ENCODE peak calls at places on chromosome 17, in seven cellular contexts. H is transverse colon, Q is spleen, K is adrenal gland, D is lower leg skin, R is ovary, P is testis. O is an unnamed sample.

GRCh38 chr17:63434951-63435571 is 11.0 kb downstream of the CYB561 start:
- DNase-seq in H (peak), Q (no peak), K (peak), D (peak), R (no peak), P (peak), O (peak)

GRCh38 chr17:75723201-75723930 is 2.1 kb downstream of the ITGB4 start:
- DNase-seq in H (peak), Q (no peak), K (no peak), D (peak), R (no peak), P (no peak), O (no peak)

GRCh38 chr17:48612854-48613691 is 2.0 kb downstream of the HOXB8 start:
- DNase-seq in H (peak), Q (peak), K (no peak), D (peak), R (no peak), P (no peak), O (peak)

GRCh38 chr17:33120103-33120502 is 128.5 kb downstream of the SPACA3 start:
- DNase-seq in H (no peak), Q (no peak), K (no peak), D (no peak), R (no peak), P (peak), O (no peak)

GRCh38 chr17:63171428-63172205 is 205.6 kb downstream of the TANC2 start:
- DNase-seq in H (no peak), Q (no peak), K (no peak), D (no peak), R (no peak), P (no peak), O (no peak)

GRCh38 chr17:79619636-79620206 is 8.9 kb upstream of the RBFOX3 start:
- DNase-seq in H (peak), Q (peak), K (peak), D (peak), R (no peak), P (peak), O (no peak)

GRCh38 chr17:67992541-67993152 is 3.6 kb downstream of the C17orf58 start:
- DNase-seq in H (no peak), Q (no peak), K (no peak), D (no peak), R (no peak), P (no peak), O (peak)

GRCh38 chr17:47189732-47190621 is 882 bp upstream of the CDC27 start:
- DNase-seq in H (no peak), Q (no peak), K (no peak), D (no peak), R (no peak), P (no peak), O (peak)

GRCh38 chr17:77796201-77796860 is 162.2 kb upstream of the TNRC6C start:
- DNase-seq in H (no peak), Q (peak), K (no peak), D (peak), R (no peak), P (no peak), O (no peak)

GRCh38 chr17:40063034-40063765 is 435 bp downstream of the THRA start:
- DNase-seq in H (peak), Q (peak), K (peak), D (peak), R (peak), P (no peak), O (peak)

GRCh38 chr17:12070561-12070960 is 49.9 kb downstream of the MAP2K4 start:
- DNase-seq in H (no peak), Q (no peak), K (no peak), D (no peak), R (no peak), P (no peak), O (no peak)

GRCh38 chr17:48910370-48910769 is 2.2 kb downstream of the UBE2Z start:
- DNase-seq in H (no peak), Q (no peak), K (no peak), D (no peak), R (no peak), P (no peak), O (no peak)

GRCh38 chr17:82060001-82060380 is 5.6 kb downstream of the DUS1L start:
- DNase-seq in H (no peak), Q (peak), K (no peak), D (no peak), R (no peak), P (no peak), O (no peak)

GRCh38 chr17:12553625-12554024 is 112.1 kb upstream of the MYOCD start:
- DNase-seq in H (no peak), Q (no peak), K (no peak), D (no peak), R (no peak), P (no peak), O (no peak)

GRCh38 chr17:75549246-75550138 is 24.0 kb downstream of the LLGL2 start:
- DNase-seq in H (peak), Q (no peak), K (no peak), D (no peak), R (no peak), P (no peak), O (no peak)

GRCh38 chr17:7146115-7146514 is 31.5 kb upstream of the ASGR2 start:
- DNase-seq in H (no peak), Q (peak), K (no peak), D (no peak), R (no peak), P (no peak), O (no peak)

GRCh38 chr17:82560802-82561428 is 41.4 kb downstream of the FOXK2 start:
- DNase-seq in H (no peak), Q (no peak), K (no peak), D (no peak), R (no peak), P (no peak), O (no peak)

GRCh38 chr17:210402-210801 is 29.0 kb upstream of the DOC2B start:
- DNase-seq in H (no peak), Q (peak), K (no peak), D (no peak), R (no peak), P (no peak), O (no peak)

GRCh38 chr17:69733171-69734014 is 318.9 kb downstream of the MAP2K6 start:
- DNase-seq in H (no peak), Q (no peak), K (no peak), D (peak), R (no peak), P (no peak), O (no peak)

GRCh38 chr17:57234252-57235092 is 21.9 kb upstream of the MSI2 start:
- DNase-seq in H (no peak), Q (no peak), K (no peak), D (no peak), R (no peak), P (no peak), O (no peak)

GRCh38 chr17:17921192-17922082 is 50.8 kb downstream of the TOM1L2 start:
- DNase-seq in H (no peak), Q (no peak), K (no peak), D (peak), R (no peak), P (no peak), O (no peak)

GRCh38 chr17:73536700-73537680 is 107.3 kb downstream of the SDK2 start:
- DNase-seq in H (no peak), Q (no peak), K (no peak), D (no peak), R (no peak), P (peak), O (no peak)

GRCh38 chr17:77193653-77194052 is 52.9 kb downstream of the SEC14L1 start:
- DNase-seq in H (no peak), Q (no peak), K (no peak), D (no peak), R (no peak), P (no peak), O (no peak)

GRCh38 chr17:35811759-35812158 is 2.5 kb downstream of the TAF15 start:
- DNase-seq in H (no peak), Q (no peak), K (no peak), D (no peak), R (no peak), P (no peak), O (no peak)

GRCh38 chr17:14359251-14359939 is 58.5 kb downstream of the HS3ST3B1 start:
- DNase-seq in H (no peak), Q (peak), K (no peak), D (no peak), R (no peak), P (no peak), O (no peak)

GRCh38 chr17:76940738-76941350 is 72.6 kb downstream of the MGAT5B start:
- DNase-seq in H (no peak), Q (no peak), K (no peak), D (no peak), R (no peak), P (no peak), O (peak)

GRCh38 chr17:41446806-41447205 is 6.0 kb upstream of the KRT38 start:
- DNase-seq in H (no peak), Q (no peak), K (no peak), D (no peak), R (no peak), P (no peak), O (no peak)

GRCh38 chr17:50328926-50329325 is 17.0 kb upstream of the XYLT2 start:
- DNase-seq in H (no peak), Q (no peak), K (no peak), D (no peak), R (no peak), P (no peak), O (no peak)

GRCh38 chr17:12605222-12605621 is 60.5 kb upstream of the MYOCD start:
- DNase-seq in H (no peak), Q (no peak), K (no peak), D (no peak), R (no peak), P (no peak), O (no peak)

GRCh38 chr17:38967290-38967738 is at the start of gene FBXO47:
- DNase-seq in H (peak), Q (peak), K (peak), D (peak), R (peak), P (peak), O (peak)

GRCh38 chr17:76076765-76077581 is 2.0 kb upstream of the ZACN start:
- DNase-seq in H (no peak), Q (peak), K (no peak), D (no peak), R (no peak), P (no peak), O (no peak)

GRCh38 chr17:76088041-76088867 is 9.3 kb downstream of the ZACN start:
- DNase-seq in H (no peak), Q (no peak), K (no peak), D (no peak), R (no peak), P (no peak), O (no peak)

GRCh38 chr17:58189436-58190146 is 2.9 kb upstream of the EPX start:
- DNase-seq in H (no peak), Q (no peak), K (peak), D (peak), R (no peak), P (no peak), O (peak)

GRCh38 chr17:19771971-19772630 is 24.0 kb upstream of the ALDH3A1 start:
- DNase-seq in H (no peak), Q (no peak), K (no peak), D (no peak), R (no peak), P (no peak), O (no peak)

GRCh38 chr17:63498621-63499195 is 21.8 kb downstream of the ACE start:
- DNase-seq in H (no peak), Q (no peak), K (no peak), D (no peak), R (no peak), P (no peak), O (no peak)

GRCh38 chr17:20302191-20302917 is 165.0 kb downstream of the LGALS9B start:
- DNase-seq in H (no peak), Q (no peak), K (no peak), D (no peak), R (peak), P (no peak), O (no peak)

GRCh38 chr17:63086483-63087185 is 120.6 kb downstream of the TANC2 start:
- DNase-seq in H (no peak), Q (no peak), K (no peak), D (no peak), R (no peak), P (peak), O (no peak)

GRCh38 chr17:82973456-82974135 is 105.8 kb upstream of the METRNL start:
- DNase-seq in H (no peak), Q (no peak), K (no peak), D (no peak), R (no peak), P (peak), O (no peak)

GRCh38 chr17:46968896-46969295 is 10.2 kb downstream of the RPRML start:
- DNase-seq in H (no peak), Q (no peak), K (no peak), D (no peak), R (no peak), P (no peak), O (no peak)

GRCh38 chr17:19759934-19760530 is 11.9 kb upstream of the ALDH3A1 start:
- DNase-seq in H (no peak), Q (no peak), K (no peak), D (peak), R (no peak), P (no peak), O (no peak)

GRCh38 chr17:60888812-60889709 is 211.4 kb downstream of the BCAS3 start:
- DNase-seq in H (no peak), Q (no peak), K (no peak), D (no peak), R (no peak), P (no peak), O (no peak)
- TF ChIP-seq POLR2A in H (no peak), Q (no peak), K (no peak), D (no peak), R (no peak), P (no peak), O (no peak)

GRCh38 chr17:4177732-4178131 is 34.7 kb downstream of the CYB5D2 start:
- DNase-seq in H (no peak), Q (no peak), K (no peak), D (no peak), R (no peak), P (no peak), O (no peak)

GRCh38 chr17:4178651-4179050 is 35.7 kb downstream of the CYB5D2 start:
- DNase-seq in H (no peak), Q (no peak), K (no peak), D (no peak), R (no peak), P (no peak), O (no peak)

GRCh38 chr17:4182043-4182442 is 39.0 kb downstream of the CYB5D2 start:
- DNase-seq in H (no peak), Q (no peak), K (no peak), D (no peak), R (no peak), P (no peak), O (no peak)

GRCh38 chr17:4179071-4179470 is 36.1 kb downstream of the CYB5D2 start:
- DNase-seq in H (no peak), Q (no peak), K (no peak), D (no peak), R (no peak), P (no peak), O (no peak)

DNA sequence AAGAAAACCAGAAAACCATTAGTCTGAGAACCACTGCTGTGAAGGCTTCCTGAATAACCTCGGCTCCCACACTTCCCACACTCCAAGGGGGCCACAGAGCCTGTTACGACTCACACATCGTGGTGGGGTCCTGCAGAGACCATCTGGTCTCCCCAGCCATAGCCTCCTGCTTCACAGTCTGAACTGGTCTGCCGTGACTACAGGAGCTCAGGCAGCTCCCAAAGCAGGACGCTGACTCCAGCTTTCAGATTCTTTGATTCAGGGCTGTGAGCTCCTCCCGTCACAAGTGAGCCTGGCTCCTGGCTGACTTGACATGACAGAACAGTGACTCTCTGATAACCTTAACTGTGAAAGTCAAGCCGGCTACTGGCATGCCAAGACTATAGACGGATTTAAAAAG is 37.8 kb downstream of the CYB5D2 start:
- DNase-seq in H (no peak), Q (no peak), K (no peak), D (no peak), R (no peak), P (no peak), O (no peak)
- TF ChIP-seq POLR2A in H (no peak), Q (no peak), K (no peak), D (no peak), R (no peak), P (no peak), O (no peak)

DNA sequence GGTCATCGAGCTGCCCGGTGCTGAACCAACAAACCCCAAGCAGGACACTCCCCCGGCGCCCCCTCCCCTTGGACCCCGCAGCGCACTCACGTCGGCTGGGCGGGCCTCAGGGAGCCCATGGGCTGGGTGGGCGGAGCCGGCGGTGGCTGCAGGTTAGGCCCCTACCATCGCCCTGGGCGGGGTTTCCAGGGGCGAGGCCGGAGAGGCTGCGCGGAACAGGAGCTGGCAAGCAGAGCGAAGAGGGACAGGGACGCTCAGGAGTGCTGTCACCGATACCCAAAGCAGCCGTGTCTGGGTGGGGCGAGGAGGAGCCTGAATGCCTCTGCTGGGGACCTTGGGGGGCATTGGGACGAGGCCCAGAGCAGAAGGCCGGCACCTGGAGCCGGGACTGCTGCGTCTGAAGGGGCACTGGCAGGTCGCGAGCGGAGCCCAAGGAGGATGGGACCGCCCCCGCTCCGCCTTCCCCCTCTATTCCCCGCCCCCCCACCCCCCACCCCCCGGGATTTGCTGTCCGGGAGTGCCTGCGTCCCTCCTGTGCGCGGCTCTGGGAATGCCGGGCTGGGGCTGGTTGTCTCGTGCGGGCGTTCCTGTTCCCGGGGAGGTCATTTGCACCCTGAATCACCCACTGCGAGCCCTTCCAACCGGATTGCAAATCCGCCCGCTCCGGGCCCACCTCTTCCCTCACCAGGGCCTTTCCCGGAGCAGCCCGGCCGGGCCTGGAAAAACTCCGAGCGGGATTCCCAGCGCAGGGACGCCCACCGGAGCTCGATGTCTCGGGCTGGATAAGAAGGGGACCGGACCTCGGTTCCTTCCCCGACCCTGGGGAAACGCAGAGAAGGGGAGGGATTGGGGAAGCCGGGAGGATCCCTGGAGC is 902 bp downstream of the ARHGAP27 start:
- DNase-seq in H (peak), Q (peak), K (peak), D (peak), R (peak), P (peak), O (peak)
- TF ChIP-seq POLR2A in H (peak), Q (no peak), K (no peak), D (no peak), R (no peak), P (no peak), O (no peak)

GRCh38 chr17:65496801-65497200 is 64.6 kb downstream of the AXIN2 start:
- DNase-seq in H (no peak), Q (no peak), K (no peak), D (no peak), R (no peak), P (no peak), O (no peak)
- TF ChIP-seq POLR2A in H (no peak), Q (no peak), K (no peak), D (no peak), R (no peak), P (no peak), O (no peak)

DNA sequence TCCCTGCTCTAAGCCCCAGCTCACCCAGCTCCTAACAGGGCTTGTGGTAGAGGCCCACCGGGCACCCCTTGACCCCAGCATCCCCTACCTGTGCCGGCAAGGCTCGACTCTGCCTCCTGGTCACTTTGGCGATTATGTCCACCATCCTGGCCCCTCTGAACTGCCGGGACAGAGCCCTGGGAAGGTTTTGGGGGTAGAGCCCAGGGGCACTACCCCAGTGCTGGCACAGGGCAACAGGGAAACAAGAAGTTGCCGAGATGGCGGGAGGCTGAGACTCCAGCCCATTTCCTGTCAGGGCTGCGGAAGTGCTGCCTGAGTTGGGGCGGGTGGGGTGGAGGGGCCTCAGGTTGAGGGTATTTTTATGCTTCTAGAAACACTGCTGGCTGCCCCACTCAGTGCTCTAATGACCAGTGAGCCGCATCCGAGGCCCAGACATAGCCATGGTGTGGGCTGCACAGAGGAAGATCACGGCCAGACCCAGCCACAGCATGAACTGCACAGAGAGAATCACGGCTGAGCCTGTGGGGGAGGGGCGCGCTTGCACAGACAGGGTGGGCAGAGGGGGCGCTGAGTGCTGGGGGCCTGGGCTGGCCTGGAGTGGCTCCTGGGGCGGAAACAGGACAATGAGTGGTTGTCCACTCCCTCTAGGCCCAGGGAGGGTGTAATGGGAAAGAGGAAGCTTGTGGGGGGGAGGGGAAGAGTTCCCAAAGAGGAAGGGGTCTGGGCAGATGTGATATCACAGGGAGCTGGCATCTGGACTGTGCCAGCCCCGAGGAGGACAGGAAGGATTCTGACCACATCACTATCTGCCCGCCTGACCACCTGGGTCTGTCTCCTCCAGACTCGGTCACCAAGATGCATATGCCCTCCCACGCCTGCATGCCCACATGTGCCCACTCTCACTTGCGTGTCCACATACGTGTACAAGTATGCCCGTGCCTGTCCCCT is 22.3 kb downstream of the ARHGAP27 start:
- DNase-seq in H (peak), Q (peak), K (peak), D (no peak), R (no peak), P (no peak), O (no peak)
- TF ChIP-seq POLR2A in H (no peak), Q (no peak), K (no peak), D (no peak), R (no peak), P (no peak), O (no peak)